ENCODE peak calls at places on chromosomes 11 and 22, in five cellular contexts. One of them, this sample, is unnamed.

GRCh38 chr11:10680956-10681487 is 12.5 kb downstream of the IRAG1 start:
- DNase-seq in A549: no peak
- DNase-seq in H1: no peak
- DNase-seq in HepG2: no peak
- DNase-seq in GM12878: no peak
- DNase-seq in this sample: no peak

GRCh38 chr11:57345555-57346151 is 7.5 kb downstream of the P2RX3 start:
- DNase-seq in A549: peak
- DNase-seq in H1: no peak
- DNase-seq in HepG2: peak
- DNase-seq in GM12878: no peak
- DNase-seq in this sample: peak

GRCh38 chr11:72658989-72659640 is 15.1 kb downstream of the PDE2A start:
- DNase-seq in A549: no peak
- DNase-seq in H1: no peak
- DNase-seq in HepG2: no peak
- DNase-seq in GM12878: no peak
- DNase-seq in this sample: no peak

GRCh38 chr11:13238879-13239514 is 38.6 kb upstream of the BMAL1 start:
- DNase-seq in A549: peak
- DNase-seq in H1: no peak
- DNase-seq in HepG2: peak
- DNase-seq in GM12878: no peak
- DNase-seq in this sample: peak

GRCh38 chr11:45180888-45181594 is 34.6 kb downstream of the PRDM11 start:
- DNase-seq in A549: peak
- DNase-seq in H1: no peak
- DNase-seq in HepG2: no peak
- DNase-seq in GM12878: no peak
- DNase-seq in this sample: peak

GRCh38 chr11:129247129-129247528 is 55.0 kb upstream of the ARHGAP32 start:
- DNase-seq in A549: peak
- DNase-seq in H1: no peak
- DNase-seq in HepG2: no peak
- DNase-seq in GM12878: no peak
- DNase-seq in this sample: no peak

GRCh38 chr11:76807206-76807875 is 24.2 kb downstream of the TSKU start:
- DNase-seq in A549: peak
- DNase-seq in H1: no peak
- DNase-seq in HepG2: peak
- DNase-seq in GM12878: no peak
- DNase-seq in this sample: peak

GRCh38 chr11:68003846-68004550 is at the start of gene UNC93B1:
- DNase-seq in A549: peak
- DNase-seq in H1: no peak
- DNase-seq in HepG2: peak
- DNase-seq in GM12878: peak
- DNase-seq in this sample: peak

GRCh38 chr11:46417711-46418110 is 26.1 kb upstream of the CHRM4 start:
- DNase-seq in A549: no peak
- DNase-seq in H1: no peak
- DNase-seq in HepG2: no peak
- DNase-seq in GM12878: no peak
- DNase-seq in this sample: no peak

GRCh38 chr22:23565942-23566715 is 14.0 kb downstream of the IGLL1 start:
- DNase-seq in A549: no peak
- DNase-seq in H1: no peak
- DNase-seq in HepG2: peak
- DNase-seq in GM12878: no peak
- DNase-seq in this sample: no peak

GRCh38 chr11:120785576-120785975 is 238.3 kb upstream of the TBCEL start:
- DNase-seq in A549: no peak
- DNase-seq in H1: no peak
- DNase-seq in HepG2: no peak
- DNase-seq in GM12878: no peak
- DNase-seq in this sample: no peak

GRCh38 chr11:19251577-19251976 is 10.8 kb upstream of the E2F8 start:
- DNase-seq in A549: no peak
- DNase-seq in H1: no peak
- DNase-seq in HepG2: no peak
- DNase-seq in GM12878: no peak
- DNase-seq in this sample: no peak

GRCh38 chr11:47980907-47981621 is 705 bp downstream of the PTPRJ start:
- DNase-seq in A549: peak
- DNase-seq in H1: no peak
- DNase-seq in HepG2: no peak
- DNase-seq in GM12878: no peak
- DNase-seq in this sample: peak

GRCh38 chr11:75733346-75734107 is 15.9 kb downstream of the MOGAT2 start:
- DNase-seq in A549: no peak
- DNase-seq in H1: no peak
- DNase-seq in HepG2: no peak
- DNase-seq in GM12878: no peak
- DNase-seq in this sample: no peak

GRCh38 chr11:86488553-86488952 is 113.9 kb downstream of the CCDC81 start:
- DNase-seq in A549: no peak
- DNase-seq in H1: no peak
- DNase-seq in HepG2: no peak
- DNase-seq in GM12878: no peak
- DNase-seq in this sample: no peak

GRCh38 chr22:30941363-30941740 is 27.2 kb downstream of the MORC2 start:
- DNase-seq in A549: no peak
- DNase-seq in H1: no peak
- DNase-seq in HepG2: no peak
- DNase-seq in GM12878: no peak
- DNase-seq in this sample: no peak

GRCh38 chr11:16012125-16012751 is 344.1 kb downstream of the SOX6 start:
- DNase-seq in A549: no peak
- DNase-seq in H1: no peak
- DNase-seq in HepG2: no peak
- DNase-seq in GM12878: no peak
- DNase-seq in this sample: no peak

GRCh38 chr11:57568330-57568766 is 876 bp upstream of the UBE2L6 start:
- DNase-seq in A549: no peak
- DNase-seq in H1: peak
- DNase-seq in HepG2: peak
- DNase-seq in GM12878: peak
- DNase-seq in this sample: no peak

GRCh38 chr11:106216281-106216680 is 138.8 kb downstream of the AASDHPPT start:
- DNase-seq in A549: no peak
- DNase-seq in H1: no peak
- DNase-seq in HepG2: no peak
- DNase-seq in GM12878: no peak
- DNase-seq in this sample: no peak

GRCh38 chr11:72233056-72233772 is 8.6 kb downstream of the INPPL1 start:
- DNase-seq in A549: no peak
- DNase-seq in H1: no peak
- DNase-seq in HepG2: no peak
- DNase-seq in GM12878: no peak
- DNase-seq in this sample: no peak

GRCh38 chr11:17400048-17400775 is 11.8 kb upstream of the KCNJ11 start:
- DNase-seq in A549: no peak
- DNase-seq in H1: no peak
- DNase-seq in HepG2: no peak
- DNase-seq in GM12878: no peak
- DNase-seq in this sample: no peak

GRCh38 chr11:8229299-8230177 is 34.1 kb downstream of the LMO1 start:
- DNase-seq in A549: no peak
- DNase-seq in H1: no peak
- DNase-seq in HepG2: no peak
- DNase-seq in GM12878: no peak
- DNase-seq in this sample: no peak

GRCh38 chr22:29464581-29464980 is 15.4 kb upstream of the NEFH start:
- DNase-seq in A549: no peak
- DNase-seq in H1: no peak
- DNase-seq in HepG2: no peak
- DNase-seq in GM12878: no peak
- DNase-seq in this sample: no peak

GRCh38 chr11:102341844-102342318 is 5.1 kb upstream of the BIRC2 start:
- DNase-seq in A549: peak
- DNase-seq in H1: no peak
- DNase-seq in HepG2: peak
- DNase-seq in GM12878: peak
- DNase-seq in this sample: peak

GRCh38 chr11:128530119-128531091 is 57.0 kb downstream of the ETS1 start:
- DNase-seq in A549: no peak
- DNase-seq in H1: no peak
- DNase-seq in HepG2: no peak
- DNase-seq in GM12878: no peak
- DNase-seq in this sample: no peak

GRCh38 chr22:38180841-38181452 is 683 bp downstream of the PLA2G6 start:
- DNase-seq in A549: no peak
- DNase-seq in H1: no peak
- DNase-seq in HepG2: no peak
- DNase-seq in GM12878: no peak
- DNase-seq in this sample: peak

GRCh38 chr11:1076061-1076665 is 1.5 kb downstream of the MUC2 start:
- DNase-seq in A549: no peak
- DNase-seq in H1: no peak
- DNase-seq in HepG2: no peak
- DNase-seq in GM12878: no peak
- DNase-seq in this sample: no peak

GRCh38 chr11:35605691-35606090 is 12.6 kb upstream of the FJX1 start:
- DNase-seq in A549: no peak
- DNase-seq in H1: no peak
- DNase-seq in HepG2: no peak
- DNase-seq in GM12878: no peak
- DNase-seq in this sample: no peak

DNA sequence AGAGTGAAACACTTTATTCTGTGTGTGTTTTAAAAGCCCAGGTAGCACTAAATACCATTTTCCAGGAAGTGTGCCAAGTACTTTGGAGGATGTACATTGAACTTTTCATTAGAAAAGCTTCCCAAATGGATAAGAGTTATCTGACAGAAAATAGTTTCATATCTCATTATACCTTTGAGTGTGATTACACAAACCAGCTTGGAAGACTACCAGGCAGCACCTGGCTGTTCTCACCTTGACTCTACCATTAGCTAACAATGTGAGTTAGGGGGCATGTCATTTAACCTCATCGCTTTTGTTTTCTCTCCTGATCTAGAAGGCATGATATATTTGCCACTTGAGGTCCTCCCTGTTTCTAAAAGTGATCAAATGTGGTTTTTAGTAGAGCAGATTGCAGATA is 50.2 kb downstream of the GRM5 start:
- DNase-seq in A549: no peak
- DNase-seq in H1: no peak
- DNase-seq in HepG2: no peak
- DNase-seq in GM12878: no peak
- DNase-seq in this sample: no peak
- TF ChIP-seq KDM1A in A549: no peak
- TF ChIP-seq KDM1A in H1: no peak
- TF ChIP-seq KDM1A in HepG2: no peak
- TF ChIP-seq KDM1A in GM12878: no peak
- TF ChIP-seq KDM1A in this sample: no peak

GRCh38 chr11:117110294-117110950 is 12.2 kb upstream of the SIK3 start:
- DNase-seq in A549: no peak
- DNase-seq in H1: no peak
- DNase-seq in HepG2: no peak
- DNase-seq in GM12878: no peak
- DNase-seq in this sample: no peak

DNA sequence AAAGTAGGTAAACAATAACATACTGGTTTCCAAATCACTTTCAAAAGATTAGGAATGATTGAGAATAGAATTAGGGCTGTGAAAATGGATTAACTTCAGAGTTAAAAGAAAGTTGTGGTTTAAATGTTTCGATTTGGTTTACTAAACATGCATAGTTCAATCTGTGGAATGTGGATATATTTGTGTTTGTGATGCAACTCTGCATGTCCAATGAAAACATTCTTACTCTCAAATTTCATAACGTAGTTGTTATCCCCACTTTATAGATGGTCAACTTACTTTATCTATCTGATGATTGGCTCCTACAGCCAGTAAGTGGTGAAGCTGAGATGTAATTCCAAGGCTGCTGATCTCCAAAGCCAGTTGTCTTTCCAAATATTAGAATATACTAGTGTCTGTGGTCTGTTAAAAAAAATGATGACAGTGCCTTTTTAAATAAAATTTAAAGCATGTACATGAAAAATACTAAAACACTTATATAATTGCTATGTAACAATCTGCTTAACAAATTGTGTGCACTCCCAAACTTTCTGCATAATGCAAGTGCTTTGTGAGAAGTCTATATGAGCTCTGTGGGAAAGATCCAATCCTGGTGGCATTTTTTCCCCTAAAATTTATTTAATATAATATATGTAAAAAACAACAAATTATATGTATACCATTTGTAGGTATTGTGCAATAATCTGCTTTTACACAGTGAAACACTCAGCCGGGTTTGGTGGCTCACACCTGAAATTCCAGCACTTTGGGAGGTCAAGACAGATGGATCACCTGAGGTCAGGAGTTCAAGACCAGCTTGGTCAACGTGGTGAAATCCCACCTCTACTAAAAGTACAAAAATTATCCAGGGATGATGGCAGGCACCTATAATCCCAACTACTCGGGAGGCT is 9.7 kb upstream of the SIK3 start:
- DNase-seq in A549: no peak
- DNase-seq in H1: no peak
- DNase-seq in HepG2: no peak
- DNase-seq in GM12878: no peak
- DNase-seq in this sample: no peak
- TF ChIP-seq KDM1A in A549: no peak
- TF ChIP-seq KDM1A in H1: no peak
- TF ChIP-seq KDM1A in HepG2: no peak
- TF ChIP-seq KDM1A in GM12878: no peak
- TF ChIP-seq KDM1A in this sample: no peak

GRCh38 chr22:39727541-39727940 is 157.0 kb downstream of the CACNA1I start:
- DNase-seq in A549: peak
- DNase-seq in H1: no peak
- DNase-seq in HepG2: no peak
- DNase-seq in GM12878: no peak
- DNase-seq in this sample: no peak
- TF ChIP-seq KDM1A in A549: no peak
- TF ChIP-seq KDM1A in H1: no peak
- TF ChIP-seq KDM1A in HepG2: no peak
- TF ChIP-seq KDM1A in GM12878: no peak
- TF ChIP-seq KDM1A in this sample: no peak

GRCh38 chr22:46373838-46374662 is 38.5 kb downstream of the TRMU start:
- DNase-seq in A549: no peak
- DNase-seq in H1: no peak
- DNase-seq in HepG2: no peak
- DNase-seq in GM12878: peak
- DNase-seq in this sample: no peak
- TF ChIP-seq KDM1A in A549: no peak
- TF ChIP-seq KDM1A in H1: no peak
- TF ChIP-seq KDM1A in HepG2: no peak
- TF ChIP-seq KDM1A in GM12878: no peak
- TF ChIP-seq KDM1A in this sample: no peak

GRCh38 chr11:59008942-59009341 is 69.7 kb downstream of the GLYATL1 start:
- DNase-seq in A549: no peak
- DNase-seq in H1: no peak
- DNase-seq in HepG2: no peak
- DNase-seq in GM12878: no peak
- DNase-seq in this sample: no peak
- TF ChIP-seq KDM1A in A549: no peak
- TF ChIP-seq KDM1A in H1: no peak
- TF ChIP-seq KDM1A in HepG2: no peak
- TF ChIP-seq KDM1A in GM12878: no peak
- TF ChIP-seq KDM1A in this sample: no peak